ENCODE peak calls at places on chromosomes 4 and X, in ten cellular contexts. S is B cell, W is fibroblast of pulmonary artery, B is heart right ventricle, I is neural crest cell, V is prostate gland, Q is endothelial cell, U is lower leg skin, O is suprapubic skin, D is spleen. P is an unnamed sample.

GRCh38 chr4:186149872-186150271 is 41.5 kb upstream of the CYP4V2 start:
- DNase-seq in B (peak; percentile 82), V (no peak), W (peak; percentile 66), Q (peak; percentile 62), U (peak; percentile 66), D (no peak), I (peak; percentile 64), S (no peak), O (no peak), P (peak; percentile 89)

GRCh38 chr4:152999376-153000067 is 63.4 kb downstream of the FHDC1 start:
- DNase-seq in W (no peak), V (peak; percentile 27), D (no peak), Q (no peak), O (no peak), B (no peak), I (no peak), S (no peak), U (no peak), P (no peak)

GRCh38 chr4:7909966-7910720 is 29.5 kb downstream of the AFAP1 start:
- DNase-seq in V (no peak), O (no peak), S (no peak), Q (no peak), I (no peak), W (peak; percentile 82), D (no peak), B (no peak), U (no peak), P (peak; percentile 26)

GRCh38 chrX:123959281-123960063 is 2.0 kb upstream of the STAG2 start:
- DNase-seq in D (peak; percentile 84), O (no peak), U (peak; percentile 39), W (peak; percentile 35), Q (peak; percentile 4), V (peak; percentile 24), I (peak; percentile 5), S (peak; percentile 41), B (peak; percentile 46), P (peak; percentile 28)

GRCh38 chrX:23883737-23884354 is 23.9 kb downstream of the APOO start:
- DNase-seq in D (no peak), O (no peak), Q (no peak), I (no peak), S (no peak), B (no peak), W (peak; percentile 69), V (no peak), U (no peak), P (no peak)

GRCh38 chrX:33086886-33087285 is 124.5 kb downstream of the DMD start:
- DNase-seq in S (no peak), I (no peak), U (no peak), Q (no peak), D (no peak), W (no peak), V (no peak), B (no peak), O (no peak), P (no peak)

GRCh38 chr4:137238456-137238855 is 293.8 kb downstream of the PCDH18 start:
- DNase-seq in Q (no peak), V (no peak), B (no peak), W (no peak), D (no peak), I (no peak), U (no peak), O (no peak), S (no peak), P (no peak)

GRCh38 chrX:43655961-43656494 is at the start of gene MAOA:
- DNase-seq in Q (peak; percentile 12), D (peak; percentile 83), B (peak; percentile 55), S (no peak), U (peak; percentile 88), O (peak; percentile 91), V (peak; percentile 92), I (no peak), W (peak; percentile 55), P (peak; percentile 28)

GRCh38 chrX:19810370-19810769 is 77.0 kb downstream of the SH3KBP1 start:
- DNase-seq in S (no peak), D (no peak), B (no peak), I (no peak), V (no peak), O (no peak), Q (no peak), W (no peak), U (no peak), P (no peak)

GRCh38 chr4:67909910-67910905 is 26.4 kb upstream of the TMPRSS11D start:
- DNase-seq in B (no peak), D (no peak), Q (no peak), W (peak; percentile 49), U (no peak), I (no peak), O (no peak), V (no peak), S (no peak), P (no peak)

GRCh38 chr4:90007494-90008167 is 113.0 kb downstream of the MMRN1 start:
- DNase-seq in O (no peak), S (no peak), W (no peak), I (no peak), D (no peak), V (no peak), B (no peak), Q (no peak), U (no peak), P (no peak)

DNA sequence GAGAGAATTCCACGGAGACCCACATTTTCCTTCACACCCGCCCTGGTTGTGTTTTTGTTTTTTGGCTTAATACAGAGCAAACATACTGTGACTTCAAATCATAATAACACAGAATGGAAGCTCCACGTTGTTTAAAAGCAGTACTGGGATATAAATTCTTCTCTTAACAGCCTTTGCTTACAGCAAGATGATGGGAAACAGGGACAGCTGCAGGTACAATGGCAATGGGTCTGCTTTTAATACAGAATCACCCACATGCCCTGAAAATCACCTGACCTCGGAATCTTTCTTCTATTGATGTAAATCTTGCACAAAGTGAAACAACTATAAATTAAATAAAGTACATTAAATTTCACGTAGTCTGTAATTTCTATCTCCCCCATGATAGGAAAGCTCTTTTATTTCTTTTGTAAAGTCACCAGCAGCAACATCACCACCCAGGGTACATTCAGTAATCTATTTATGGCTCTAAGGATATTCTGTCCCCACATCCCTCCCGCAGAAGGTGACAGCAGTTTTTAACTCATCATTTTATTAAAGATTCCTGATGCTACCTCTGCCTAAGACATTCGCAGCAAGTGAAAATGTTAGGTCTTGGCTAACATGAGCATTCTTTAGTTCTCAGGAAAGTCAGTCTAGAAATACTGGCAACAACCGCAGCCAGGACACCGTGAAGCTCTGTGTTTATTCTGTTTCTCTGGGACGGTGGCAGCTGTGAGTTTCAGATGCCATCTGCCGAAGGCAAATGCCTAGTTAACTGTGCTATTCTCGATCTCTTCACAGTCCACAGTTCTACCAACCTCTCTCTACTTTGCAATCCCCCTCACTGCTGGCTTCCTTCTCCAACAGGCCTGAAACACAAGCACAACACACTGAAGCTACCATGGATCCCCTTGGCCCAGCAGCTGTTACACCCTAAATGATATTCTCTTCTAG is 119.1 kb downstream of the ZNF827 start:
- DNase-seq in W (no peak), V (peak; percentile 20), D (no peak), I (no peak), B (no peak), Q (no peak), S (no peak), U (no peak), O (no peak), P (no peak)
- TF ChIP-seq CTCF in W (no peak), V (no peak), D (no peak), I (no peak), B (no peak), Q (no peak), S (no peak), U (no peak), O (no peak), P (no peak)

GRCh38 chr4:6885953-6886557 is 23.6 kb upstream of the TBC1D14 start:
- DNase-seq in O (no peak), V (no peak), S (no peak), D (peak; percentile 89), B (peak; percentile 58), I (no peak), Q (no peak), W (peak; percentile 52), U (peak; percentile 71), P (peak; percentile 60)
- TF ChIP-seq CTCF in O (no peak), V (no peak), S (no peak), D (peak; percentile 38), B (peak; percentile 18), I (no peak), Q (no peak), W (peak; percentile 29), U (no peak), P (no peak)

GRCh38 chr4:173522874-173523395 is 7.1 kb downstream of the HAND2 start:
- DNase-seq in W (peak; percentile 52), I (no peak), V (no peak), Q (no peak), S (peak; percentile 32), O (no peak), U (no peak), D (no peak), B (no peak), P (no peak)

GRCh38 chr4:173521474-173522159 is 8.4 kb downstream of the HAND2 start:
- DNase-seq in O (no peak), B (no peak), I (no peak), U (no peak), Q (no peak), W (no peak), D (no peak), V (no peak), S (peak; percentile 23), P (no peak)

GRCh38 chr4:173522160-173522873 is 7.7 kb downstream of the HAND2 start:
- DNase-seq in D (peak; percentile 79), S (peak; percentile 42), V (no peak), Q (no peak), U (peak; percentile 58), O (peak; percentile 93), I (no peak), B (peak; percentile 86), W (peak; percentile 95), P (no peak)

GRCh38 chr4:173519130-173520101 is 10.6 kb downstream of the HAND2 start:
- DNase-seq in D (peak; percentile 62), Q (no peak), S (peak; percentile 11), V (no peak), B (peak; percentile 65), W (peak; percentile 56), O (no peak), I (no peak), U (no peak), P (no peak)

DNA sequence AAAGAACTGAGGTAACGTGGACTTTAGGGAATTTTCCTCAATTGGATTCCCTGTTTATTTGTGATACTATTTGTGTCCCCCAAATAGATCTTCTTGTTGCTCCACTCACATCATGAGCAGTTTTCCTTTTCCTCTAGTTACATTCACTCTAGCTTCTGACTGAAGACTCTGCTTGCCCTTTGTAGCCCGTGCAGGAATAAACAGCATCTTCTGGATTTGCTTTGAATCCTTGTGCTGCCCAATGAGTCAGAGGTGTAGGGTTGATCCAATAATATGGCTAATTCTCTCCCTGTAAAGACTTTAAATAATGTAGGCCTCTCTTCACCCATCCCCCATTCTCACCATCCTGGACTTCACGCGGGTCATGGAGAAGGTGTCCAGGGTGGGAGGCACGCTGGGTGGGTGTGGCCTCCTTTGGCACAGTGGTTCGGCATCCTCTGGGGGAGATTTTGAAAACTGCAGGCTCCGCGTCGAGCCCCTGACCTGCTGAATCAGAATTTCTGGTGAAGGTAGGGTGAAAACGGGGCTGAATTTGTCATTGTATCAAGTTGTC is 9.0 kb downstream of the HAND2 start:
- DNase-seq in V (no peak), I (no peak), W (no peak), Q (no peak), D (no peak), O (no peak), B (no peak), U (no peak), S (peak; percentile 20), P (no peak)
- TF ChIP-seq CTCF in V (no peak), I (no peak), W (no peak), Q (no peak), D (no peak), O (no peak), B (no peak), U (no peak), S (no peak), P (no peak)

GRCh38 chr4:71540749-71541269 is 202.0 kb downstream of the SLC4A4 start:
- DNase-seq in U (no peak), D (no peak), V (no peak), I (no peak), W (peak; percentile 13), B (no peak), Q (no peak), O (no peak), S (no peak), P (no peak)
- TF ChIP-seq CTCF in U (no peak), D (no peak), V (no peak), I (no peak), W (peak; percentile 3), B (no peak), Q (no peak), O (no peak), S (no peak), P (no peak)